ENCODE peak calls at places on chromosomes 12 and 14, in six cellular contexts. T is CD4-positive, alpha-beta memory T cell; P is psoas muscle; E is A673; D is fibroblast of lung; O is aorta. A is an unnamed sample. For H3K36me3, H3K4me1 and H3K9me3, the result is how much of the 10 kb centered on the place peaks cover.

GRCh38 chr14:74495356-74495755 is 1.8 kb downstream of the ISCA2 start:
- DNase-seq in T (no peak), P (no peak), E (no peak), D (no peak), O (no peak), A (no peak)

GRCh38 chr12:64621257-64621942 is 11.1 kb downstream of the RASSF3 start:
- DNase-seq in T (no peak), P (no peak), E (no peak), D (peak), O (peak), A (no peak)

GRCh38 chr12:124527861-124528561 is 39.4 kb downstream of the NCOR2 start:
- DNase-seq in T (no peak), P (no peak), E (peak), D (no peak), O (peak), A (no peak)

GRCh38 chr12:53530056-53530455 is 22.8 kb upstream of the NPFF start:
- DNase-seq in T (no peak), P (no peak), E (no peak), D (no peak), O (no peak), A (no peak)

GRCh38 chr12:26979733-26980132 is 34.5 kb downstream of the TM7SF3 start:
- DNase-seq in T (no peak), P (no peak), E (peak), D (no peak), O (no peak), A (no peak)

GRCh38 chr14:102758087-102758486 is 19.2 kb upstream of the TRAF3 start:
- DNase-seq in T (no peak), P (no peak), E (no peak), D (no peak), O (no peak), A (no peak)

GRCh38 chr14:106622200-106622745 is 1095.9 kb downstream of the TMEM121 start:
- DNase-seq in T (peak), P (no peak), E (no peak), D (no peak), O (no peak), A (no peak)

GRCh38 chr12:67155863-67156262 is 113.3 kb upstream of the CAND1 start:
- DNase-seq in T (no peak), P (no peak), E (peak), D (no peak), O (no peak), A (no peak)

GRCh38 chr12:4266990-4267389 is 6.6 kb upstream of the CCND2 start:
- DNase-seq in T (no peak), P (no peak), E (no peak), D (no peak), O (no peak), A (no peak)

GRCh38 chr12:112486361-112486760 is 67.6 kb downstream of the PTPN11 start:
- DNase-seq in T (no peak), P (no peak), E (no peak), D (no peak), O (no peak), A (no peak)

GRCh38 chr12:112482734-112483133 is 64.0 kb downstream of the PTPN11 start:
- DNase-seq in T (no peak), P (no peak), E (no peak), D (no peak), O (no peak), A (no peak)

DNA sequence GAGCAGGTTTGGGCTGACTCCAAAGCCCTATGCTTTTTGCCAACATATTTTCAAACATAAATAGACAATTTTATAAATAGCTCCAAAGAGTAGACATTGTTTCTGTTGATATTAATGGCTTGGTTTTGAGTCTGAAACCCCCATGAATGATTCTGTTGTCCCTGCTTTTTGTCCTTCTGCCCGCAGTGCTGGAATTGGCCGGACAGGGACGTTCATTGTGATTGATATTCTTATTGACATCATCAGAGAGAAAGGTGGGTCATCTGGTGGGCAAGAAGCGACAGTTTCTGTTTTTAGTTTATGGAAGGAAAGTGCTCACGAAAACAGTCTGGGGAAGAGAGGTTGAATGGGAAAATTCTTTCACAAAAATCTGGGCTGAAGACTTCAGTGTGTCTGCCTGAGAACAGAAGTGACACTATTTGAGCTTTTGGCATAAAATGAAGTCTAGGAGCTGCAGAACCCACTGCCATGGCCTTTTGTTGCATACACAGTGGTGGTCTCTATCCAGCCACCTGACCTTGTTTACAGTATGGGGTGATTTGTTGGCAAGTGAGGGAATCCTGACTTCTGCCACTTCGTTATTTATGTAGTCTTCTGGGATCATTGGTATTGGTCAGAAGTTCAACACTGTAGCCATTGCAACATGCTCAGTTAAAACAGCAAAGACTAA is 69.6 kb downstream of the PTPN11 start:
- DNase-seq in T (no peak), P (no peak), E (no peak), D (no peak), O (no peak), A (no peak)
- H3K36me3 ChIP-seq in T (under half), P (half or more), E (under half), D (under half), O (under half), A (under half)

DNA sequence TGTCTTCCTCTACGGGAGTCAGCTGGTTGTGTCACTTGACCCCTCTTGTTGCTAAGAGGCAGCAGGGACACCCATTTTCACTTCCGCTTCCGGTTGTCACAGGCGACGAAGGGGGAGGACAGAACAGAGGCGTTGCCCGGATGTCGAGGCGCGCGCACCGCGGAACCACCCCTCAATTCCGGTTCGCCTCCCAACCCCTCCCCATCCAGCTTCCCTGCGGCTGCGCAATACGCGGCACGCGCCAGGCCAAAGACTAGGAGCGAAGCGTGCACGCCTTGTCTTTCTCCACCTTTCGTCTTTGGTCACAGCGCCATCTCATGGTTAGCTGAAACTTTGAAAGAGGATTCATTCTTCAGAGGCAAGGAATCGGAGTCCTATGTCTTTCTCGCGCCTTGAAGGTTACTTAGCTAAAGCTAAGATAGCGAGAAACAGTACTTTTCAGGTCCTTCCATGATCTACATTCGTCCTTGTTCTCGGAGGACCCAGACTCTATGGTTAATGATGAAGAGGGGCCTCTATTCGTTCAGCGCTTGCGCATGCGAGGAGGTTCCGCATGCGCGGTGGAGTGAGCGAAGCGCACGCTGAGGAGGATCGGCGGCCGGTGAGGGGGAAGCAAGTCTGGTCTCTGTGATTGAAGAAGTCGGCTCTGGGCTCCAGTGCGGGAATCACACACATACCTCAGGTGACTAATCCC is at the start of the genes ATP6V1D and EIF2S1:
- DNase-seq in T (peak), P (peak), E (peak), D (peak), O (peak), A (peak)
- H3K4me1 ChIP-seq in T (half or more), P (half or more), E (under half), D (under half), O (under half), A (under half)

DNA sequence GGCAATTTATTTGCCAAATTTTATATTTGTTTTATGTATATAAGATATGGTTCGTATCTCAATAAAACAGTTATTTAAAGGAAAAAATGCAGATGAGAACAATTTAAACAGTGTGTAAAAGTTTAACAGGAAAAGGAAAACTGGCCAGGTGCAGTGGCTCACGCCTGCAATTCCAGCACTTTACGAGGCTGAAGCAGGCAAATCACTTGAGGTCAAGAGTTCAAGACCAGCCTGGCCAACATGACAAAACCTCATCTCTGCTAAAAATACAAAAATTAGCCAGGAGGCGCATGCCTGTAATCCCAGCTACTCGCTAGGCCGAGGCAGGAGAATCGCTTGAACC is 22.3 kb downstream of the G2E3 start:
- DNase-seq in T (no peak), P (no peak), E (no peak), D (no peak), O (no peak), A (no peak)
- H3K9me3 ChIP-seq in T (under half), P (under half), E (under half), D (under half), O (under half), A (under half)

DNA sequence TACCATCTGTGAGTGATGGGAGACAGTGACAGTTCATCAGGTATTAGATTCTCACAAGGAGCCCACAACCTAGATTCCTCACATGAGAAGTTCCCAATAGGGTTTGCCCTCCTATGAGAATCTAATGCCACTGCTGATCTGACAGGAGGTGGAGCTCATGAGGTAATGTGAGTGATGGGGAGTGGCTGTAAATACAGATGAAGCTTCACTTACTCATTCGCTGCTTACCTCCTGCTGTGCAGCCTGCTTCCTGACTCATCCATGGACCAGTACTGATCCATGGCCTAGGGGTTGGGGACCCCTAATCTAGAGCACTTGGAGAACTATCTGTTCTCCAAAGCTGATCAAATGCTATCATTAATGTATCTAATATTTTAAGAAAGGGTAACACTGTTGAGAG is 17.7 kb downstream of the CLEC2D start:
- DNase-seq in T (no peak), P (no peak), E (peak), D (peak), O (no peak), A (no peak)
- H3K36me3 ChIP-seq in T (half or more), P (under half), E (under half), D (under half), O (under half), A (under half)

GRCh38 chr12:52517888-52518287 is 2.3 kb downstream of the KRT5 start:
- DNase-seq in T (no peak), P (no peak), E (no peak), D (no peak), O (no peak), A (no peak)

GRCh38 chr12:52521175-52521574 is 981 bp upstream of the KRT5 start:
- DNase-seq in T (no peak), P (no peak), E (no peak), D (no peak), O (no peak), A (no peak)

GRCh38 chr12:52517005-52517835 is 3.0 kb downstream of the KRT5 start:
- DNase-seq in T (no peak), P (no peak), E (no peak), D (no peak), O (no peak), A (no peak)

GRCh38 chr12:52519826-52520662 is at the start of gene KRT5:
- DNase-seq in T (no peak), P (no peak), E (no peak), D (no peak), O (no peak), A (no peak)

GRCh38 chr12:52518574-52519469 is 1.4 kb downstream of the KRT5 start:
- DNase-seq in T (no peak), P (no peak), E (no peak), D (no peak), O (no peak), A (no peak)
- H3K4me1 ChIP-seq in T (under half), P (under half), E (under half), D (under half), O (under half), A (under half)

GRCh38 chr12:40587970-40588369 is 104.3 kb upstream of the CNTN1 start:
- DNase-seq in T (no peak), P (no peak), E (no peak), D (no peak), O (no peak), A (no peak)

GRCh38 chr12:40587416-40587815 is 104.8 kb upstream of the CNTN1 start:
- DNase-seq in T (no peak), P (no peak), E (no peak), D (no peak), O (no peak), A (no peak)

GRCh38 chr12:40583743-40584142 is 108.5 kb upstream of the CNTN1 start:
- DNase-seq in T (no peak), P (no peak), E (no peak), D (no peak), O (no peak), A (no peak)

GRCh38 chr12:40584763-40585162 is 107.5 kb upstream of the CNTN1 start:
- DNase-seq in T (no peak), P (no peak), E (no peak), D (no peak), O (no peak), A (no peak)

GRCh38 chr12:40586823-40587222 is 105.4 kb upstream of the CNTN1 start:
- DNase-seq in T (no peak), P (no peak), E (no peak), D (no peak), O (no peak), A (no peak)
- H3K9me3 ChIP-seq in T (under half), P (under half), E (under half), D (under half), O (under half), A (under half)

DNA sequence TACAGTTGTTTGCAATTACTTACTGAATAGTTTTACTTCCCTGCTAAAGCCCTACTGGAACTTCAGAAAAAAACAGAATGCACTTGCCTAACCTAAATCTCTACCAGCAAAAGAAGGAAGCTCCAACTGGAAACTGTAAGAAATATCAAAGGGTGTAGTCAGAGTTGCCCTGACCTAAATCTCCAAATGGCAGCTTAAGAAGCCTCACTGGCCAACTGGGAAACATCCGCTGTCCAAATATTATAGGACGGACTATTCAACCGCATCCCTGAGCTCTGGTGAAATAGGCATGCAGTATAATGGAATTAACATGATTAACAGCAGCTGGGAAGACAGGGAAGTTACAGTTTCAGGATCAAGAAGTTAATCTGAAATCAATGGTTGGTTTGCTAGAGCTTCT is 24.3 kb downstream of the ANAPC7 start:
- DNase-seq in T (no peak), P (no peak), E (no peak), D (no peak), O (no peak), A (no peak)
- H3K36me3 ChIP-seq in T (half or more), P (half or more), E (half or more), D (under half), O (under half), A (under half)

DNA sequence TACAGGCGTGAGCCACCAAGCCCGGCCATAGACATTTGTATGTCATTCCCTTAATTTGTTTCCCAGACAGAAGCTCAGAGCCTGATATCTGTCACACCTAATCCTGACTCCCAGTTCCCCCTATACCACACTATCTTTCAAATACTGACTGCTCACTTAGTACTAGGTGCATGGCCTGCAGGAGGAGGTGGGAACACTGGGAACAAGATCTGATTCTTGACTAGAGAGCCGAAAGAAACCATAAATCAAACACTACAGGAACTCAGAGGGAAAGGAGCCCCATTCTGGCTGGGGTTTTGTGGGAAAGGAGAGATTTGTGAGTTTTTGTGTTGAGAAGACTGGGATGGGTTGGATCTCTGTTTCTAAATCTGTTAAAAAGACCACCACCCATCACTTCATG is 4.9 kb downstream of the KHNYN start:
- DNase-seq in T (no peak), P (no peak), E (no peak), D (no peak), O (no peak), A (no peak)
- H3K4me1 ChIP-seq in T (under half), P (under half), E (under half), D (under half), O (under half), A (under half)

DNA sequence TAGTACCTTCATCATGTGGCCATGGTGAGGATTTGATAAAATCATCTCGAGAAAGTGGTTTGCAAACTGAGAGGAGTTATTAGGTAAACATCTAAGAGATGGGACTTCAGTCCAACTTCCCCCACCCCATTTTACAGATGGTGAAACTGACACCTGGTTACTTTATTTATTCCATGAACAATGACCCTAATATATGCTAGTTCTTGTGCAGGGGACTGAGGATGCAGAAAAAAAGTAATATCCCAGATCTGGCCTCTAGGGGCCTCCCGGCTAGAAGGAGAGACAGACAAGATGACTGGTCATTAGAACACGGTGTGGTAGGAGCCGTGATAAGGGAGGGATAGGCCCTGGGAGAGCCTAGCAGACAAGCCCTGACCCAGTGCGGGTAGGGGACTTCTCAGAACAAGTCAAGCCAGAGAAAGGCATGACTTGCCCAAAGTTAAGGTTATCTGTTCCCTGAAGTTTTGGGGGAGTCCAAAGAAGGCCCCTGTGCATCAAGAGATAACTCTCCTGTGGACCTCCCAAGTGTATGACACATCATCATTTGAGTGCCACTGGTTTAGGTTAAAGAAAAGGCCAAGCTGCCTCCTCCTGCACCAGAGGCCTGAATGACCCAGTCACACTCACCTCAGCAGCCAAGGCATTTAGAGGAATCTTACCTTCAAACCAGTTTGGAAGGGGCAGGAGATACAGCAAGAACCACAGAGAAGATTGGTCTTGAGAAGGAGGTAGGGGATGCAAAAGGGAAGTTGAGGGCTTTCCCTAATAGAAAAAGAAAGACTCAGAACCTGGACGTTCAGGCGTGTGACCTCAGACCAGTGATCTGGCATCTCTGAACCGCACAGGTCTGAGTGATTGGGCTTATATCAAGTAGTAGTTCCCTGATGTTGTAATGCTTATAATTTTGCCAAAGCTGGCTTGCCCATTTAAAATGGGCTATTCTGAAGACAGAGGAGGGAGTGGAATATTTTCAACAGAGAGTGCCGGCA is 1.6 kb downstream of the CMKLR1 start:
- DNase-seq in T (no peak), P (no peak), E (peak), D (peak), O (peak), A (no peak)
- H3K9me3 ChIP-seq in T (under half), P (under half), E (under half), D (under half), O (under half), A (under half)

A was measured in mucosa of descending colon.